ENCODE peak calls at places on chromosomes 7 and 10, in seven cellular contexts. M, G, Y, N, A, W and D are unnamed samples.

GRCh38 chr7:150314639-150315239 is 8.4 kb upstream of the LRRC61 start:
- DNase-seq in W (no peak), G (no peak), Y (no peak), N (no peak), M (no peak), A (no peak), D (no peak)

GRCh38 chr7:83655951-83656556 is 7.1 kb upstream of the SEMA3E start:
- DNase-seq in N (peak), A (peak), G (no peak), Y (peak), W (peak), M (no peak), D (no peak)

GRCh38 chr7:41998041-41998440 is 239.0 kb downstream of the GLI3 start:
- DNase-seq in W (no peak), Y (no peak), G (no peak), M (no peak), A (no peak), N (no peak), D (no peak)

GRCh38 chr7:43537765-43538403 is 45.0 kb upstream of the STK17A start:
- DNase-seq in A (no peak), W (no peak), N (no peak), G (no peak), Y (no peak), M (no peak), D (no peak)

GRCh38 chr7:77538186-77538907 is 1.3 kb downstream of the PTPN12 start:
- DNase-seq in A (peak), G (peak), N (peak), W (peak), Y (peak), M (peak), D (no peak)

GRCh38 chr7:23136216-23136615 is 30.6 kb downstream of the KLHL7 start:
- DNase-seq in A (peak), M (no peak), N (no peak), Y (no peak), W (no peak), G (no peak), D (no peak)

GRCh38 chr10:132138596-132138995 is 48.2 kb upstream of the DPYSL4 start:
- DNase-seq in W (no peak), N (no peak), M (no peak), G (no peak), Y (no peak), A (no peak), D (no peak)

GRCh38 chr7:115851291-115851690 is 179.3 kb downstream of the TFEC start:
- DNase-seq in Y (no peak), W (peak), N (no peak), G (no peak), A (peak), M (no peak), D (no peak)

GRCh38 chr10:33114451-33114944 is 156.5 kb upstream of the ITGB1 start:
- DNase-seq in G (no peak), M (no peak), Y (no peak), A (no peak), W (no peak), N (no peak), D (no peak)

GRCh38 chr7:41977165-41977651 is 259.8 kb downstream of the GLI3 start:
- DNase-seq in Y (no peak), A (no peak), G (no peak), M (no peak), N (peak), W (peak), D (no peak)

GRCh38 chr10:104197364-104197763 is 34.8 kb downstream of the CFAP43 start:
- DNase-seq in N (no peak), Y (no peak), G (no peak), A (no peak), M (no peak), W (peak), D (no peak)

GRCh38 chr7:81789406-81790139 is 19.7 kb upstream of the HGF start:
- DNase-seq in W (no peak), M (no peak), G (no peak), A (no peak), Y (no peak), N (no peak), D (no peak)

GRCh38 chr7:133207687-133208086 is 45.2 kb upstream of the EXOC4 start:
- DNase-seq in M (no peak), Y (no peak), N (no peak), G (no peak), W (no peak), A (no peak), D (no peak)

GRCh38 chr7:130733866-130734524 is at the start of gene KLF14:
- DNase-seq in A (no peak), M (peak), W (peak), N (no peak), G (peak), Y (no peak), D (peak)

GRCh38 chr7:127884066-127884559 is 147.1 kb downstream of the LRRC4 start:
- DNase-seq in Y (no peak), A (no peak), M (no peak), N (no peak), G (no peak), W (no peak), D (no peak)

GRCh38 chr10:44578271-44578670 is 193.4 kb upstream of the CXCL12 start:
- DNase-seq in W (no peak), A (no peak), N (no peak), Y (no peak), M (no peak), G (no peak), D (no peak)

GRCh38 chr10:97519342-97519741 is 20.6 kb downstream of the UBTD1 start:
- DNase-seq in Y (no peak), A (no peak), W (no peak), G (no peak), M (no peak), N (no peak), D (no peak)

GRCh38 chr10:121595806-121596667 is 2.2 kb downstream of the FGFR2 start:
- DNase-seq in G (no peak), N (no peak), W (peak), M (no peak), Y (no peak), A (no peak), D (no peak)

GRCh38 chr10:53314856-53315255 is 542.3 kb upstream of the MBL2 start:
- DNase-seq in A (peak), Y (no peak), G (no peak), N (no peak), M (no peak), W (peak), D (no peak)

GRCh38 chr7:7653568-7654187 is 13.1 kb downstream of the UMAD1 start:
- DNase-seq in M (no peak), W (peak), G (no peak), N (peak), A (no peak), Y (no peak), D (no peak)

GRCh38 chr7:123622660-123623386 is 21.2 kb downstream of the ASB15 start:
- DNase-seq in A (no peak), N (no peak), G (no peak), W (no peak), M (no peak), Y (no peak), D (no peak)

GRCh38 chr10:130189466-130190064 is 53.4 kb downstream of the GLRX3 start:
- DNase-seq in M (no peak), A (no peak), N (no peak), G (no peak), Y (no peak), W (no peak), D (no peak)

GRCh38 chr7:50372921-50373320 is 68.4 kb downstream of the IKZF1 start:
- DNase-seq in M (no peak), A (no peak), N (no peak), W (no peak), G (no peak), Y (no peak), D (no peak)

GRCh38 chr7:26449175-26450165 is 157.8 kb downstream of the SNX10 start:
- DNase-seq in G (peak), A (no peak), W (peak), M (no peak), N (peak), Y (no peak), D (no peak)

GRCh38 chr10:103793920-103794883 is 61.2 kb downstream of the SH3PXD2A start:
- DNase-seq in M (no peak), G (peak), W (peak), A (no peak), N (peak), Y (peak), D (no peak)

GRCh38 chr7:880450-880849 is 4.1 kb downstream of the GET4 start:
- DNase-seq in M (no peak), W (no peak), N (no peak), Y (no peak), A (no peak), G (peak), D (no peak)

GRCh38 chr7:35474100-35474499 is 220.2 kb upstream of the TBX20 start:
- DNase-seq in G (no peak), Y (no peak), M (no peak), A (no peak), N (no peak), W (no peak), D (no peak)